ENCODE peak calls at places on chromosomes 3 and 15, in four cellular contexts. U is tibial nerve; O is heart right ventricle; K is CD4-positive, alpha-beta memory T cell. F is an unnamed sample.

GRCh38 chr3:89419647-89420141 is 312.3 kb downstream of the EPHA3 start:
- DNase-seq in O (peak; percentile 67), K (no peak), U (no peak), F (no peak)

GRCh38 chr3:36175916-36176461 is 204.3 kb upstream of the STAC start:
- DNase-seq in K (no peak), U (no peak), O (no peak), F (no peak)

GRCh38 chr3:40055956-40056355 is 246.5 kb downstream of the MYRIP start:
- DNase-seq in O (no peak), K (no peak), U (no peak), F (no peak)

GRCh38 chr3:124873241-124873640 is 13.9 kb downstream of the ITGB5 start:
- DNase-seq in O (no peak), U (no peak), K (no peak), F (no peak)

GRCh38 chr3:35383719-35384555 is 255.4 kb upstream of the ARPP21 start:
- DNase-seq in O (no peak), K (no peak), U (no peak), F (no peak)

GRCh38 chr3:52104664-52105281 is 48.4 kb upstream of the DUSP7 start:
- DNase-seq in O (no peak), U (no peak), K (no peak), F (no peak)

GRCh38 chr15:90205050-90205848 is 4.1 kb downstream of the SEMA4B start:
- DNase-seq in O (no peak), U (no peak), K (no peak), F (no peak)

GRCh38 chr3:70980646-70981031 is 602.9 kb downstream of the FOXP1 start:
- DNase-seq in O (no peak), K (peak; percentile 26), U (no peak), F (no peak)

GRCh38 chr15:95394186-95395067 is 936.1 kb upstream of the NR2F2 start:
- DNase-seq in U (no peak), K (no peak), O (no peak), F (no peak)

GRCh38 chr15:53611145-53611920 is 148.1 kb downstream of the WDR72 start:
- DNase-seq in U (no peak), K (no peak), O (no peak), F (no peak)

GRCh38 chr3:157086053-157086761 is 73.7 kb downstream of the CCNL1 start:
- DNase-seq in K (no peak), O (peak; percentile 68), U (no peak), F (no peak)

GRCh38 chr3:9673082-9673481 is 23.8 kb downstream of the MTMR14 start:
- DNase-seq in U (no peak), O (peak; percentile 32), K (no peak), F (no peak)

GRCh38 chr3:55605837-55606236 is 118.7 kb upstream of the WNT5A start:
- DNase-seq in O (no peak), U (no peak), K (no peak), F (no peak)

DNA sequence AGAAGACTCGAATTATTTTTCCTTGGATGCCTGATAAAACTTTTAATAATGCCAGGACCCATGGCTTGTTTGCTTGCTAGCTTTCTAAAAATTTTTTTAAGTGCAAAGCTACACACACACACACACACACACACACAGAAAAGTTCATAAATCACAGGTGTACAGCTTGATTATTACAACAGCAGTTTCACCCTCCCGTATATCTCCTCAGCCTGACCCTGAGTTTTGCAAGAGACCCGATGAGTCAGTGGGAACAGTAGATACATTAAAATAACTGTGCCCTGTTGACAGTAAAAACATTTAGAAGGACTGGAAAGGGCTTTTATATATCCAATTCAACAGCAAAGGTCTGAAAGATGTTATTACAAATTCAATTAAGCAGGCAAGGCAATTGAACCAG is 46.7 kb downstream of the EMC4 start:
- DNase-seq in K (no peak), O (no peak), U (no peak), F (peak; percentile 72)
- H3K27me3 ChIP-seq in K (no peaks in the 10 kb centered on the region), O (no peaks in the 10 kb centered on the region), U (no peaks in the 10 kb centered on the region), F (no peaks in the 10 kb centered on the region)

GRCh38 chr15:70091649-70092461 is 5.9 kb downstream of the TLE3 start:
- DNase-seq in K (no peak), O (no peak), U (no peak), F (no peak)
- H3K4me1 ChIP-seq in K (peaks cover 79% of the 10 kb centered on the region), O (peaks cover 86% of the 10 kb centered on the region), U (peaks cover 74% of the 10 kb centered on the region), F (peaks cover 14% of the 10 kb centered on the region)

DNA sequence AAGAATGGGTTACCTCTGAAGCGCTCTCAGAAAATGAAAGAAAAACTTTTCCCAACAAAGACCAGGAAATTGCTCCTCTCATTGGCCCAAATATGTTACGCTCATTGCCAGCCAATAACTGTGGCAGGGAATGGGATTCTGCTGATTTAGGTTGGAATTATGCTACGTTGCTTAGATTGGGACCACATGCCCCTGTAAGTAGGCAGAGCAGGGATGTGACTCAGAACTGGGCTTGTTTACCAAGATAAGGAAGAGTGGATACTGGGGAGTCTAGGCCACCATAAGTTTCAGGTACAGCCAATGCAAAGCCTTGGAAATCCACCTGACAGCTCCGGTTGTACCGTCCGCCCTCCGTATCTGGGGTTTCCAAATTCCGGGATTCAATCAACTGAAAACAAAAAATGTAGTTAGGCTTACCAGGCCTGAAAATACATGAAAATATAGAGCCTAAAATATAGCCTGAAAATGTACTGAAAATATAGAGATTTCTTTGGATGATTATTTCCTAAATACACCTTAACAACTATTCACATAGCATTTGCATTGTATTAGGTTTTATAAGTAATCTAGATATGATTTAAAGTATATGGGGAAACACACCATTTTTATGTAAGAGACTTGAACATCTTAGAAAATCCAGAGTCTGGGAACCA is 1.5 kb upstream of the TCF12 start:
- DNase-seq in K (no peak), O (no peak), U (no peak), F (no peak)
- H3K4me3 ChIP-seq in K (no peak overlapping the region), O (peak overlapping the region; percentile 84), U (peak overlapping the region; percentile 76), F (peak overlapping the region; percentile 90)

DNA sequence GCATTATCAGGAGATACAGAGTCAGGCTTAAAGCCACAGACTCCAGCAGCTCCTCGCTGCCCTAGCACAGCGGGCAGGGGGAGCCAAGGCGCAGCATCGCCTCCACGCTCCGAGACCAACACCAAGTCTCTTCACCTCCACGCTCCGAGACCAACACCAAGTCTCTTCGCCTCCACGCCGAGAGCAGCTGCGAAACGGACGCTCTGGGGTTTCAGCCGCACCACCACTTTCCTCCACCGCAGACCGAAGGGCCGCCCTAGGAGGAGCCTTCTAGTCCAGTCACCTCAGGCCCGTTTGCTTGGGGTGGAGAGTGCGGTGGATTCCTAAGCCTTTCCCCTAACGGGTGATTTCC is 678 bp downstream of the DMXL2 start:
- DNase-seq in U (peak; percentile 13), K (peak; percentile 9), O (peak; percentile 34), F (peak; percentile 42)
- H3K27me3 ChIP-seq in U (no peaks in the 10 kb centered on the region), K (no peaks in the 10 kb centered on the region), O (no peaks in the 10 kb centered on the region), F (no peaks in the 10 kb centered on the region)

GRCh38 chr3:38022887-38023709 is 6.3 kb downstream of the PLCD1 start:
- DNase-seq in U (no peak), K (no peak), O (peak; percentile 5), F (no peak)
- H3K4me1 ChIP-seq in U (peaks cover 15% of the 10 kb centered on the region), K (peaks cover 33% of the 10 kb centered on the region), O (peaks cover 37% of the 10 kb centered on the region), F (peaks cover 8% of the 10 kb centered on the region)

GRCh38 chr3:5011555-5012256 is 32.5 kb downstream of the BHLHE40 start:
- DNase-seq in U (no peak), K (no peak), O (no peak), F (no peak)
- H3K4me3 ChIP-seq in U (no peak overlapping the region), K (no peak overlapping the region), O (no peak overlapping the region), F (no peak overlapping the region)

GRCh38 chr3:147415819-147416218 is 6.7 kb downstream of the ZIC1 start:
- DNase-seq in O (no peak), K (no peak), U (no peak), F (no peak)
- H3K27me3 ChIP-seq in O (peaks cover 32% of the 10 kb centered on the region), K (peaks cover 28% of the 10 kb centered on the region), U (peaks cover 5% of the 10 kb centered on the region), F (peaks cover 97% of the 10 kb centered on the region)

GRCh38 chr15:72740202-72740601 is 43.4 kb downstream of the ADPGK start:
- DNase-seq in O (no peak), K (peak; percentile 9), U (no peak), F (no peak)

GRCh38 chr15:72732554-72732953 is 46.5 kb downstream of the BBS4 start:
- DNase-seq in U (no peak), K (no peak), O (no peak), F (no peak)

GRCh38 chr15:72733941-72734738 is 48.1 kb downstream of the BBS4 start:
- DNase-seq in O (no peak), K (no peak), U (no peak), F (no peak)

GRCh38 chr15:72735111-72735510 is 48.4 kb downstream of the ADPGK start:
- DNase-seq in K (no peak), O (no peak), U (no peak), F (no peak)

DNA sequence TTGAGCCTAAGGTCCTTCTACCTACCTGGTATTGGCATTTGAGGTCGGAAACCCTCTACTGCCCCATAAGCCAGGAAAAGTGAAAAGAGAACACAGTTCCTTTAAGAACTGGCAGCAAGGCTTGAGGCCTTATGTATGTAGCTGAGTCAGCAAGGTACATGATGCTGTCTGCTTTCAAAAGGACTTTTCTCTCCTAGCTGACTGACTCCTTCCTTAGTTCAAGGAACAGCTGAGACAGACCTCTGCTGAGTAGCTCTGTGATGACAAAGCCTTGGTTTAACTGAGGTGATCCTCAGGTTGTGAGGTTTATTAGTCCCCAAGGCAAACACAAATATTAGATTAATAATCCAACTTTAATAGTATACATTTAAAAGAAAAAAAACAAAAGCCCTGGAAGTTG is 45.8 kb downstream of the ADPGK start:
- DNase-seq in K (no peak), U (no peak), O (no peak), F (no peak)
- H3K4me1 ChIP-seq in K (peaks cover 29% of the 10 kb centered on the region), U (no peaks in the 10 kb centered on the region), O (no peaks in the 10 kb centered on the region), F (no peaks in the 10 kb centered on the region)

F was measured in uterus.